ENCODE peak calls at places on chromosomes 3 and 15, in nine cellular contexts. R is A549, P is stomach, D is suprapubic skin, L is transverse colon, F is ovary, J is sigmoid colon, X is HepG2, C is SK-N-SH. B is an unnamed sample.

GRCh38 chr15:93144477-93145270 is 55.7 kb upstream of the RGMA start:
- DNase-seq in R (no peak), P (no peak), D (no peak), L (no peak), F (no peak), J (peak), X (no peak), C (no peak), B (no peak)

GRCh38 chr3:47113669-47114365 is 50.1 kb downstream of the SETD2 start:
- DNase-seq in R (no peak), P (no peak), D (no peak), L (no peak), F (no peak), J (no peak), X (no peak), C (no peak), B (no peak)

GRCh38 chr3:168951884-168952283 is 711.6 kb downstream of the MECOM start:
- DNase-seq in R (no peak), P (no peak), D (no peak), L (no peak), F (no peak), J (no peak), X (no peak), C (no peak), B (no peak)

GRCh38 chr15:78213956-78214355 is 20.4 kb downstream of the ACSBG1 start:
- DNase-seq in R (no peak), P (no peak), D (peak), L (no peak), F (no peak), J (no peak), X (no peak), C (no peak), B (no peak)

GRCh38 chr3:23809840-23810341 is 4.1 kb downstream of the UBE2E1 start:
- DNase-seq in R (no peak), P (no peak), D (no peak), L (no peak), F (no peak), J (no peak), X (no peak), C (peak), B (no peak)

GRCh38 chr3:55481067-55481917 is 5.8 kb downstream of the WNT5A start:
- DNase-seq in R (no peak), P (no peak), D (no peak), L (no peak), F (peak), J (no peak), X (no peak), C (peak), B (no peak)

GRCh38 chr3:152375546-152375945 is 106.8 kb downstream of the MBNL1 start:
- DNase-seq in R (no peak), P (no peak), D (no peak), L (no peak), F (no peak), J (no peak), X (no peak), C (no peak), B (no peak)

GRCh38 chr15:50939911-50940310 is 31.4 kb downstream of the AP4E1 start:
- DNase-seq in R (no peak), P (no peak), D (no peak), L (no peak), F (no peak), J (no peak), X (peak), C (no peak), B (no peak)

GRCh38 chr3:184553385-184553784 is 8.2 kb upstream of the EPHB3 start:
- DNase-seq in R (no peak), P (no peak), D (no peak), L (no peak), F (no peak), J (no peak), X (no peak), C (no peak), B (no peak)

GRCh38 chr3:10198761-10199688 is 34.3 kb downstream of the IRAK2 start:
- DNase-seq in R (peak), P (peak), D (no peak), L (peak), F (no peak), J (no peak), X (peak), C (no peak), B (no peak)

GRCh38 chr3:116815321-116815720 is 105.7 kb downstream of the TUSC7 start:
- DNase-seq in R (no peak), P (no peak), D (no peak), L (no peak), F (no peak), J (no peak), X (no peak), C (no peak), B (no peak)

GRCh38 chr3:8610961-8611360 is 33.6 kb downstream of the SSUH2 start:
- DNase-seq in R (no peak), P (no peak), D (no peak), L (no peak), F (no peak), J (no peak), X (no peak), C (peak), B (no peak)

GRCh38 chr15:34855893-34856292 is 60.5 kb upstream of the ACTC1 start:
- DNase-seq in R (no peak), P (no peak), D (no peak), L (no peak), F (no peak), J (no peak), X (no peak), C (no peak), B (no peak)

GRCh38 chr3:177300039-177300833 is 103.0 kb upstream of the TBL1XR1 start:
- DNase-seq in R (no peak), P (peak), D (no peak), L (peak), F (no peak), J (no peak), X (peak), C (no peak), B (no peak)

GRCh38 chr3:112097378-112097777 is 11.2 kb downstream of the C3orf52 start:
- DNase-seq in R (peak), P (peak), D (no peak), L (peak), F (no peak), J (no peak), X (peak), C (no peak), B (no peak)

GRCh38 chr15:81492303-81492702 is 118.3 kb upstream of the TMC3 start:
- DNase-seq in R (no peak), P (no peak), D (no peak), L (no peak), F (no peak), J (no peak), X (no peak), C (no peak), B (no peak)

GRCh38 chr3:111311126-111311525 is 230.9 kb upstream of the CD96 start:
- DNase-seq in R (no peak), P (no peak), D (no peak), L (no peak), F (no peak), J (no peak), X (no peak), C (no peak), B (no peak)

GRCh38 chr3:10723991-10724390 is 92.0 kb upstream of the SLC6A11 start:
- DNase-seq in R (no peak), P (no peak), D (no peak), L (no peak), F (no peak), J (no peak), X (no peak), C (no peak), B (no peak)

DNA sequence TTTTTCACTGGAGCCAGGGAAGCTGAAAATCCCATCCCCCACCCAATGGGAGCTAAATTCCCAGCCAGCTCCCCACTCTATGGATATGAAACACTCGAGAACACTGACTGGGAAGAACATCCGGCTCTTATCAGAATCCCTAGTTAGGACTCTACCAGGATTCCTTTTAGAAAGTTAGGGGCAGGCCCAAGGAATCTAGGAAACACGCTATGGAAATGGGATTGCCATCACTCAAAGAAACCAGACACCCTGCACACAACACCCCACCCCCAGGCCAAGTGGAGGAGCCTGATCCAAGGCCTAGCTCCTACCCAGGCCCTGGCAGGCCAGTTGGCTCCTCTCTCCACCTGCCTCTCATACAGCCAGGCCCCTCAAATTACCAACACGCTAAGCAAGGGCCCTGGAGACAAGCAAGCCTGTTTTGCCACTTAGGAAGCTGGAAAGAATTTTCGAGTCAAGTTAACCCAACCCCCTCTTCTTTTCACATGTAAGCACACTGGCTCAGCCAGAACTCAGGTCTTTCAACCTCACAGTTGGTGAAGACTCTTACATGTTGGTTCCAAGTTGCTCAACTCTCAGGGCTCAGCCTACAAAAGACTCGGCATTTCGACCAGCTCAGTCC is 75.5 kb downstream of the RBPMS2 start:
- DNase-seq in R (no peak), P (peak), D (no peak), L (no peak), F (no peak), J (no peak), X (no peak), C (peak), B (no peak)
- TF ChIP-seq EP300 in R (no peak), P (no peak), D (no peak), L (no peak), F (no peak), J (no peak), X (no peak), C (no peak), B (no peak)

DNA sequence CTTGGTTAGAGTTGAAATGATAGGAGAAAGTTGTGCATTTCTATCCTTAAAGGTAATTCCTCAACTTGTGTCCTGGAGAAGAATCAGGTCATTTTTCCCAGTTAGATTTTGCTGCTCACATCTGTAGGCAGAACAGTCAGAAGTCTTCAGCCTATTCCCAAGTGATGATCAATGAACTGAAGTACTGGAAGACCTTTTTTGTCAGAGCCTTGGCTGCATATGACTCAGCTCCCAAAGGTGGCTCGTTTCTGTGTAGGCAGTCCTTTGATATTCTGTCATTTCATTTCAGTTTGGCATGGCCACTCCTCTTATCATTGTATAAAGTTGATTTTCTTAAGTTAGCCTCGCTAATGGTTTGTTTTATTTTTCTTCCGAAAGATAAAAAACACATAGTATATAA is 90.7 kb downstream of the KLHL25 start:
- DNase-seq in R (no peak), P (no peak), D (no peak), L (no peak), F (no peak), J (no peak), X (no peak), C (no peak), B (no peak)
- H3K4me3 ChIP-seq in R (no peak), P (no peak), D (no peak), L (no peak), F (no peak), J (no peak), X (no peak), C (no peak), B (no peak)

GRCh38 chr15:29938701-29939340 is 116.6 kb upstream of the TJP1 start:
- DNase-seq in R (no peak), P (no peak), D (no peak), L (no peak), F (no peak), J (no peak), X (peak), C (no peak), B (no peak)
- TF ChIP-seq CTCF in R (peak), P (no peak), D (no peak), L (peak), F (no peak), J (no peak), X (peak), C (no peak), B (no peak)

GRCh38 chr3:44437800-44438199 is 39.7 kb downstream of the ZNF445 start:
- DNase-seq in R (no peak), P (no peak), D (no peak), L (no peak), F (no peak), J (no peak), X (no peak), C (no peak), B (no peak)

GRCh38 chr3:44442591-44443309 is 34.7 kb downstream of the ZNF445 start:
- DNase-seq in R (no peak), P (no peak), D (peak), L (no peak), F (no peak), J (no peak), X (no peak), C (no peak), B (no peak)

GRCh38 chr3:44434834-44435510 is 42.5 kb downstream of the ZNF445 start:
- DNase-seq in R (no peak), P (no peak), D (no peak), L (no peak), F (no peak), J (peak), X (no peak), C (no peak), B (no peak)

GRCh38 chr3:44444437-44444836 is 33.0 kb downstream of the ZNF445 start:
- DNase-seq in R (no peak), P (no peak), D (no peak), L (no peak), F (no peak), J (no peak), X (no peak), C (no peak), B (no peak)

DNA sequence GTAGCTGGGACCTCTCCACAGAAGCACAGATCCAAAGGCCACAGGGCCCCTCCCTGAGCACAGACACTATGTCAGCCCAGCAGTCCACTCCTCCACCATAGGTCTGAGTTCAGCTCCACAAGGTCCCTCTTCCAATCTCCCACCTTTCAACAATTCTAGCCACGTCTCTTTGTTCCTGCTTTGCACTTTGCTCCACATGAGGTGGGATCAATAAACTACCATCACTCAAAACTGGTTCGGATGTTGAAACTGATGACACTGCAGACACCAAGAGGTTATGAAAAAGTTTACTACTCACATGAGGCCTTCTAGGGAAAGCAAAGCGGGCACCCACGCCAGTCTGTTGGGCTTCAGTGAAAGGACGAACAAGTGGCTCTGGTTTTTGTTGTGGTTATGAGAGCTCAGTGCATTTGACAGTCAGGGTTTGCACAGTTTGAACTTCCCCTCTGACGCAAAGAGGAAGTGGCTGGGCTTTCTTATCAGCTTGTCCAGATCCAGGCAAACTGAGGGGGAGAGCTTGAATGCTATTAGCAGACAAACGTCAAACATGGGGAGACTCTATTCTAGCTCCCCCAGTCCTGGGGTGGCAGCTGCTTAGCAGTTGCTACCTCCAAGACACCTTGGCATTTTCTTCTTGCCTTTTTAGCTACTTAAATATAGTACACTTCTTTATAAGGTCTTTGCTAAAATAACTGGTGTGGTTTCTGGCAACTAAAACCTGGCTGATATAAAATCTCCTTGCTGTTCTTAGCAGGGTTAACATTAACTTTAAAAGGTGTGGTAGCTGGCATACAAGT is 37.8 kb downstream of the ZNF445 start:
- DNase-seq in R (no peak), P (peak), D (peak), L (peak), F (peak), J (peak), X (peak), C (peak), B (peak)
- TF ChIP-seq EP300 in R (no peak), P (peak), D (no peak), L (peak), F (no peak), J (peak), X (peak), C (peak), B (peak)

GRCh38 chr3:48738926-48739616 is 22.1 kb upstream of the IP6K2 start:
- DNase-seq in R (no peak), P (no peak), D (no peak), L (peak), F (no peak), J (peak), X (no peak), C (peak), B (no peak)
- H3K4me3 ChIP-seq in R (no peak), P (no peak), D (no peak), L (no peak), F (no peak), J (no peak), X (peak), C (no peak), B (no peak)

DNA sequence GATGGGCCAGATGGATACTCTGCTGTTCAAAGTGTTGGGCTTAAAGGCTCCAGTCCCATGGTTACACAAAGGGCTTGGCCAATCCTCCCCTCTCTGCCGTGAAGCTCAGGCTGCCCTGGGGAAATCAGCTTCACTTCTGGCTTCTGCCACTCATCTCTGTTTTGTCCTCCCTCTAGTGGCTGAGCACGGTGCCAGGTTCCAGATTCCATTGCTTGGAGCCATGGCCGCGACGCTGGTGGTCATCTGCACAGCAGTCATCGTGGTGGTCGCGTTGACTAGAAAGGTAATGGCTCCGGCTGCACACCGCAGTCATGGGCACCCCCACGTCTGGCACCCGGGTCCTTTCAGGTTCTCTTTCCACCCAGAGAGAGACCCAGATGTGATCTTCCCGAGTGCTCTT is 5.6 kb downstream of the TIGIT start:
- DNase-seq in R (peak), P (no peak), D (no peak), L (no peak), F (no peak), J (no peak), X (peak), C (peak), B (no peak)
- TF ChIP-seq CTCF in R (peak), P (no peak), D (no peak), L (no peak), F (no peak), J (no peak), X (peak), C (peak), B (peak)

GRCh38 chr3:31193871-31194270 is 299.4 kb upstream of the GADL1 start:
- DNase-seq in R (no peak), P (no peak), D (no peak), L (no peak), F (no peak), J (no peak), X (no peak), C (no peak), B (no peak)
- TF ChIP-seq EP300 in R (no peak), P (no peak), D (no peak), L (no peak), F (no peak), J (no peak), X (no peak), C (no peak), B (no peak)